ENCODE peak calls at places on chromosomes 12 and 14, in five cellular contexts. Y, L, V, Q and Z are unnamed samples.

GRCh38 chr12:40138526-40138925 is 32.6 kb upstream of the SLC2A13 start:
- DNase-seq in Y (no peak), L (no peak), V (no peak), Q (no peak), Z (no peak)

GRCh38 chr12:29253916-29254625 is 105.0 kb downstream of the FAR2 start:
- DNase-seq in Y (no peak), L (no peak), V (no peak), Q (no peak), Z (no peak)

GRCh38 chr12:65821336-65821735 is 2.9 kb upstream of the HMGA2 start:
- DNase-seq in Y (no peak), L (peak), V (no peak), Q (no peak), Z (no peak)

GRCh38 chr12:57616383-57617101 is 5.3 kb downstream of the ARHGEF25 start:
- DNase-seq in Y (no peak), L (no peak), V (no peak), Q (no peak), Z (no peak)

GRCh38 chr14:100591453-100592371 is 4.5 kb upstream of the BEGAIN start:
- DNase-seq in Y (no peak), L (no peak), V (no peak), Q (no peak), Z (no peak)

GRCh38 chr14:21245813-21246212 is 23.4 kb downstream of the HNRNPC start:
- DNase-seq in Y (no peak), L (no peak), V (no peak), Q (no peak), Z (no peak)

GRCh38 chr12:113899042-113899843 is 66.9 kb downstream of the RBM19 start:
- DNase-seq in Y (no peak), L (no peak), V (no peak), Q (no peak), Z (no peak)

GRCh38 chr12:53757095-53757770 is 5.5 kb upstream of the CISTR start:
- DNase-seq in Y (peak), L (peak), V (peak), Q (no peak), Z (no peak)

GRCh38 chr12:116135209-116135930 is 142.1 kb downstream of the MED13L start:
- DNase-seq in Y (no peak), L (peak), V (no peak), Q (no peak), Z (no peak)

GRCh38 chr14:104245723-104246122 is 107.3 kb downstream of the KIF26A start:
- DNase-seq in Y (no peak), L (no peak), V (no peak), Q (no peak), Z (no peak)

GRCh38 chr14:104246401-104247335 is 108.3 kb downstream of the KIF26A start:
- DNase-seq in Y (no peak), L (peak), V (no peak), Q (no peak), Z (no peak)

GRCh38 chr14:104243200-104243599 is 104.8 kb downstream of the KIF26A start:
- DNase-seq in Y (no peak), L (no peak), V (no peak), Q (no peak), Z (no peak)

GRCh38 chr14:104245075-104245474 is 106.7 kb downstream of the KIF26A start:
- DNase-seq in Y (no peak), L (no peak), V (no peak), Q (no peak), Z (no peak)

DNA sequence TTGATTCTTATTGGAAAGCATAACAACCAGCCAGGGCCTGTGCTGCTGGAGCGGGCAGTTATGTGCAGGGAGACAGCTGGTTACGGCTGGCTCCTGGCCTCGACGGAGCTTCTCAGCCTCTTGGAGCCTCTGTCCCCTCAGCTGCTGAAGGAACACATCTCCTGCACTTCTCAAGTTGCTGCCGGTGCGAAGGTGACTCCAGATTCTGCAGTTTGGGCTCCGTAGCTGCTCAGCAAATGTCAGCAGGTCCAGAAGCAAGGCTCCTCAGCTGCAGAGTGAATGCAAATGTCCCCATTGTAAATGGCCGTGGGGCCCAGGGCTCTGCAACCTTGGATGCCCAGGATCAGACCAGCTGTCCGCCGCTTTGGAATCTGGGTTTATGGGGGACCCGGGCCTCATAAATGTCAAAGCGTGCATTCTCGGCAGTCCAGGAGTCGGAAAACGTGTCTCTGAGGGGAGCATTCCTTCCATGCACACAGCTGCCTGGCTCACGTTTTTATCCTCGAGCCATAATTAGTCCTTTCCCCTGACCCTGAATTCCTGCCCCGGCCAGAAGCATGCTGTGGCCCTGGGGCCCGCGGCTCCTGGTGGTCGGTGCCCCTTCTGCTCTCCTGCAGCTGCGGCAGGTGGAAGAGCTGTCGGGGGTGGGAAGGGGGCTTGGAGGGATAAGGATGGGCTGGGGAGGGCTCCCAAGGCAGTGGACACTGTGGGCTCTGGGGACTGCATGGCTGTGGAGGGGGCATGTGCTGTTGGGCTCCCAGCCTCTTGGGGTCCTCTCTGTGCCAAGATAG is 106.0 kb downstream of the KIF26A start:
- DNase-seq in Y (no peak), L (no peak), V (no peak), Q (no peak), Z (no peak)
- H3K4me3 ChIP-seq in Y (no peak), L (no peak), V (no peak), Q (no peak), Z (no peak)

GRCh38 chr14:53295985-53296582 is 143.0 kb upstream of the DDHD1 start:
- DNase-seq in Y (no peak), L (peak), V (no peak), Q (no peak), Z (no peak)
- TF ChIP-seq CTCF in Y (peak), L (peak), V (peak), Q (peak), Z (peak)

DNA sequence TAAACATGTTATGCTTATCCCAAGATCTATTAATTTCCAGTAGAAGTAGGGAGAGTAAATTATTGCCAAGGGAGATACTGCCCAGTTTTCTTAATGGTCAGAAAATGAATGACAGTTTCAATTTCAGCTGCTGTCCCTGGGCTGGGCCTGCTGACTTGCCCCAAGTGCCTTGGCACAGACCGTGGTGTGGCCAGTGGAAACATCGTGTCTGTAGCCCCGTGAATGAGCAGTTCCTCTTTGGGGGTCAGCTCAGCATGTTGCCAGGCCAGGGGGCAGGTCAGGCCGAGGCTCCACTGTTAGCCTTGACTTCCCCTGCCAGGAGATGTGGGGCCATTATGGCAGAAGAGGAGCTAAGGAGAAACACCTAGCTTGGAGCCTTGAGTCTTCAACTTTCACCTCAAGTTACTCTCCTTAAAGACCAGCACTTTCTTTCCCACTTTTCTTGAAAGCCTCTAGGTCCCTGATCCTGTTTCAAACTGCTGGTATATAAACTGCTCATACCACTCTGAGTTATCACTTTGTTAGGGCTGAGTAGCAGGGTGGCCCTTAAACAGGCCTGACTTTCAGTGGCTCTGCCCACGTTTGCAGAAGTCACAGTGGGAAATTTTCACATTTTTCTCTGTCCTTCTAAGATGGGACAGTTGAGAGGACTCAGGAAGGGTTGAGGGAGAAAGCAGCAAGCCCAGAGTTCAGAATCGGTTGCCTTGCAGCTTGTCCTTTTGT is 73.2 kb downstream of the SUSD6 start:
- DNase-seq in Y (no peak), L (no peak), V (no peak), Q (no peak), Z (no peak)
- H3K4me3 ChIP-seq in Y (no peak), L (no peak), V (no peak), Q (no peak), Z (no peak)

GRCh38 chr12:56007892-56008471 is 10.9 kb downstream of the SUOX start:
- DNase-seq in Y (no peak), L (peak), V (peak), Q (no peak), Z (no peak)

GRCh38 chr12:56004211-56004610 is 7.1 kb downstream of the SUOX start:
- DNase-seq in Y (no peak), L (no peak), V (no peak), Q (no peak), Z (no peak)

GRCh38 chr12:56011509-56012090 is 9.2 kb upstream of the IKZF4 start:
- DNase-seq in Y (no peak), L (no peak), V (no peak), Q (no peak), Z (no peak)

GRCh38 chr12:56010112-56010570 is 10.7 kb upstream of the IKZF4 start:
- DNase-seq in Y (no peak), L (no peak), V (no peak), Q (no peak), Z (no peak)

GRCh38 chr12:56007148-56007891 is 10.2 kb downstream of the SUOX start:
- DNase-seq in Y (peak), L (peak), V (peak), Q (peak), Z (peak)
- TF ChIP-seq CTCF in Y (peak), L (no peak), V (no peak), Q (no peak), Z (no peak)